ENCODE peak calls at places on chromosomes 7 and 10, in ten cellular contexts. One of them, this sample, is unnamed.

GRCh38 chr10:133164816-133165555 is 5.0 kb downstream of the KNDC1 start:
- DNase-seq in nephron progenitor cell: no peak
- DNase-seq in HCT116: no peak
- DNase-seq in DND-41: no peak
- DNase-seq in AG10803: no peak
- DNase-seq in RWPE1: no peak
- DNase-seq in hepatic stellate cell: no peak
- DNase-seq in T-cell: no peak
- DNase-seq in H7: peak; percentile 45
- DNase-seq in endothelial cell: no peak
- DNase-seq in this sample: no peak

GRCh38 chr7:70614237-70614984 is 517.5 kb upstream of the GALNT17 start:
- DNase-seq in endothelial cell: no peak
- DNase-seq in hepatic stellate cell: no peak
- DNase-seq in DND-41: no peak
- DNase-seq in HCT116: no peak
- DNase-seq in T-cell: no peak
- DNase-seq in H7: peak; percentile 78
- DNase-seq in nephron progenitor cell: peak; percentile 61
- DNase-seq in AG10803: peak; percentile 72
- DNase-seq in RWPE1: no peak
- DNase-seq in this sample: peak; percentile 48

GRCh38 chr10:49117366-49117905 is 2.1 kb upstream of the VSTM4 start:
- DNase-seq in T-cell: no peak
- DNase-seq in AG10803: no peak
- DNase-seq in hepatic stellate cell: no peak
- DNase-seq in DND-41: no peak
- DNase-seq in HCT116: no peak
- DNase-seq in RWPE1: no peak
- DNase-seq in endothelial cell: no peak
- DNase-seq in nephron progenitor cell: no peak
- DNase-seq in H7: no peak
- DNase-seq in this sample: no peak

GRCh38 chr7:44378744-44379143 is 53.4 kb upstream of the CAMK2B start:
- DNase-seq in DND-41: no peak
- DNase-seq in T-cell: no peak
- DNase-seq in AG10803: peak; percentile 85
- DNase-seq in endothelial cell: no peak
- DNase-seq in RWPE1: peak; percentile 83
- DNase-seq in hepatic stellate cell: peak; percentile 72
- DNase-seq in H7: peak; percentile 21
- DNase-seq in HCT116: no peak
- DNase-seq in nephron progenitor cell: no peak
- DNase-seq in this sample: peak; percentile 57

GRCh38 chr10:78974409-78975317 is 94.1 kb upstream of the ZMIZ1 start:
- DNase-seq in HCT116: peak; percentile 47
- DNase-seq in endothelial cell: peak; percentile 56
- DNase-seq in nephron progenitor cell: peak; percentile 44
- DNase-seq in hepatic stellate cell: peak; percentile 90
- DNase-seq in DND-41: peak; percentile 67
- DNase-seq in H7: peak; percentile 86
- DNase-seq in AG10803: peak; percentile 90
- DNase-seq in T-cell: peak; percentile 14
- DNase-seq in RWPE1: peak; percentile 55
- DNase-seq in this sample: peak; percentile 85

GRCh38 chr10:49079499-49079898 is 35.8 kb downstream of the VSTM4 start:
- DNase-seq in H7: no peak
- DNase-seq in RWPE1: no peak
- DNase-seq in nephron progenitor cell: no peak
- DNase-seq in HCT116: no peak
- DNase-seq in DND-41: no peak
- DNase-seq in AG10803: no peak
- DNase-seq in endothelial cell: no peak
- DNase-seq in T-cell: no peak
- DNase-seq in hepatic stellate cell: no peak
- DNase-seq in this sample: no peak

GRCh38 chr10:73413108-73413527 is 740 bp downstream of the ANXA7 start:
- DNase-seq in endothelial cell: peak; percentile 26
- DNase-seq in hepatic stellate cell: peak; percentile 38
- DNase-seq in DND-41: peak; percentile 36
- DNase-seq in H7: peak; percentile 42
- DNase-seq in nephron progenitor cell: peak; percentile 26
- DNase-seq in HCT116: peak; percentile 51
- DNase-seq in AG10803: no peak
- DNase-seq in T-cell: peak; percentile 17
- DNase-seq in RWPE1: peak; percentile 48
- DNase-seq in this sample: peak; percentile 67

GRCh38 chr7:95264225-95264927 is 60.0 kb downstream of the PON1 start:
- DNase-seq in RWPE1: peak; percentile 13
- DNase-seq in DND-41: no peak
- DNase-seq in HCT116: no peak
- DNase-seq in T-cell: no peak
- DNase-seq in endothelial cell: no peak
- DNase-seq in nephron progenitor cell: no peak
- DNase-seq in H7: no peak
- DNase-seq in AG10803: no peak
- DNase-seq in hepatic stellate cell: no peak
- DNase-seq in this sample: peak; percentile 62

GRCh38 chr7:4801839-4802231 is 26.4 kb downstream of the AP5Z1 start:
- DNase-seq in HCT116: no peak
- DNase-seq in H7: peak; percentile 63
- DNase-seq in nephron progenitor cell: no peak
- DNase-seq in AG10803: no peak
- DNase-seq in endothelial cell: no peak
- DNase-seq in RWPE1: no peak
- DNase-seq in T-cell: no peak
- DNase-seq in hepatic stellate cell: no peak
- DNase-seq in DND-41: no peak
- DNase-seq in this sample: no peak

GRCh38 chr7:2452074-2452507 is 24.1 kb downstream of the GRIFIN start:
- DNase-seq in nephron progenitor cell: no peak
- DNase-seq in endothelial cell: no peak
- DNase-seq in H7: peak; percentile 81
- DNase-seq in DND-41: no peak
- DNase-seq in RWPE1: no peak
- DNase-seq in T-cell: no peak
- DNase-seq in AG10803: no peak
- DNase-seq in HCT116: no peak
- DNase-seq in hepatic stellate cell: no peak
- DNase-seq in this sample: no peak

GRCh38 chr10:71837085-71837827 is 13.8 kb downstream of the PSAP start:
- DNase-seq in T-cell: no peak
- DNase-seq in H7: peak; percentile 82
- DNase-seq in HCT116: no peak
- DNase-seq in DND-41: peak; percentile 64
- DNase-seq in endothelial cell: peak; percentile 32
- DNase-seq in RWPE1: no peak
- DNase-seq in hepatic stellate cell: no peak
- DNase-seq in nephron progenitor cell: peak; percentile 23
- DNase-seq in AG10803: no peak
- DNase-seq in this sample: no peak

GRCh38 chr10:46297406-46298204 is 10.8 kb downstream of the ANTXRL start:
- DNase-seq in HCT116: no peak
- DNase-seq in hepatic stellate cell: no peak
- DNase-seq in H7: no peak
- DNase-seq in nephron progenitor cell: no peak
- DNase-seq in AG10803: no peak
- DNase-seq in RWPE1: no peak
- DNase-seq in endothelial cell: no peak
- DNase-seq in T-cell: no peak
- DNase-seq in DND-41: peak; percentile 36
- DNase-seq in this sample: no peak

GRCh38 chr7:116426428-116427156 is 72.9 kb upstream of the CAV2 start:
- DNase-seq in T-cell: no peak
- DNase-seq in AG10803: peak; percentile 79
- DNase-seq in hepatic stellate cell: peak; percentile 31
- DNase-seq in HCT116: peak; percentile 93
- DNase-seq in nephron progenitor cell: no peak
- DNase-seq in DND-41: no peak
- DNase-seq in endothelial cell: no peak
- DNase-seq in H7: no peak
- DNase-seq in RWPE1: peak; percentile 51
- DNase-seq in this sample: peak; percentile 86

GRCh38 chr10:69439350-69439739 is 11.9 kb upstream of the TSPAN15 start:
- DNase-seq in AG10803: peak; percentile 77
- DNase-seq in HCT116: no peak
- DNase-seq in endothelial cell: no peak
- DNase-seq in RWPE1: peak; percentile 92
- DNase-seq in DND-41: no peak
- DNase-seq in hepatic stellate cell: no peak
- DNase-seq in nephron progenitor cell: no peak
- DNase-seq in T-cell: no peak
- DNase-seq in H7: no peak
- DNase-seq in this sample: peak; percentile 70

GRCh38 chr7:36400023-36400422 is 10.4 kb downstream of the ANLN start:
- DNase-seq in T-cell: no peak
- DNase-seq in endothelial cell: no peak
- DNase-seq in hepatic stellate cell: no peak
- DNase-seq in RWPE1: no peak
- DNase-seq in H7: no peak
- DNase-seq in nephron progenitor cell: no peak
- DNase-seq in AG10803: no peak
- DNase-seq in HCT116: no peak
- DNase-seq in DND-41: no peak
- DNase-seq in this sample: peak; percentile 4

GRCh38 chr7:130409067-130409721 is 28.9 kb downstream of the CPA1 start:
- DNase-seq in hepatic stellate cell: no peak
- DNase-seq in HCT116: no peak
- DNase-seq in RWPE1: no peak
- DNase-seq in H7: no peak
- DNase-seq in DND-41: no peak
- DNase-seq in AG10803: peak; percentile 54
- DNase-seq in nephron progenitor cell: no peak
- DNase-seq in T-cell: no peak
- DNase-seq in endothelial cell: no peak
- DNase-seq in this sample: no peak

GRCh38 chr7:20581956-20582355 is 33.5 kb upstream of the ABCB5 start:
- DNase-seq in DND-41: no peak
- DNase-seq in AG10803: no peak
- DNase-seq in H7: no peak
- DNase-seq in RWPE1: no peak
- DNase-seq in nephron progenitor cell: no peak
- DNase-seq in T-cell: no peak
- DNase-seq in endothelial cell: no peak
- DNase-seq in HCT116: no peak
- DNase-seq in hepatic stellate cell: no peak
- DNase-seq in this sample: no peak

GRCh38 chr10:10589540-10589939 is 428.1 kb upstream of the CELF2 start:
- DNase-seq in hepatic stellate cell: no peak
- DNase-seq in AG10803: peak; percentile 65
- DNase-seq in HCT116: no peak
- DNase-seq in RWPE1: peak; percentile 45
- DNase-seq in H7: no peak
- DNase-seq in DND-41: no peak
- DNase-seq in endothelial cell: no peak
- DNase-seq in nephron progenitor cell: no peak
- DNase-seq in T-cell: no peak
- DNase-seq in this sample: peak; percentile 81

GRCh38 chr7:74043523-74043951 is 15.6 kb downstream of the ELN start:
- DNase-seq in RWPE1: no peak
- DNase-seq in hepatic stellate cell: no peak
- DNase-seq in T-cell: no peak
- DNase-seq in H7: peak; percentile 90
- DNase-seq in endothelial cell: no peak
- DNase-seq in DND-41: no peak
- DNase-seq in AG10803: peak; percentile 62
- DNase-seq in HCT116: no peak
- DNase-seq in nephron progenitor cell: peak; percentile 44
- DNase-seq in this sample: peak; percentile 35

GRCh38 chr7:155252388-155252957 is 45.2 kb upstream of the INSIG1 start:
- DNase-seq in nephron progenitor cell: no peak
- DNase-seq in AG10803: peak; percentile 65
- DNase-seq in hepatic stellate cell: no peak
- DNase-seq in H7: no peak
- DNase-seq in RWPE1: no peak
- DNase-seq in T-cell: no peak
- DNase-seq in endothelial cell: no peak
- DNase-seq in DND-41: no peak
- DNase-seq in HCT116: no peak
- DNase-seq in this sample: peak; percentile 80

GRCh38 chr7:9204571-9204970 is 771.2 kb downstream of the NXPH1 start:
- DNase-seq in DND-41: no peak
- DNase-seq in endothelial cell: no peak
- DNase-seq in HCT116: no peak
- DNase-seq in RWPE1: no peak
- DNase-seq in hepatic stellate cell: no peak
- DNase-seq in nephron progenitor cell: no peak
- DNase-seq in AG10803: no peak
- DNase-seq in T-cell: no peak
- DNase-seq in H7: no peak
- DNase-seq in this sample: no peak

GRCh38 chr10:131312261-131312801 is 810 bp upstream of the TCERG1L start:
- DNase-seq in H7: peak; percentile 92
- DNase-seq in T-cell: no peak
- DNase-seq in endothelial cell: no peak
- DNase-seq in AG10803: no peak
- DNase-seq in DND-41: no peak
- DNase-seq in nephron progenitor cell: peak; percentile 87
- DNase-seq in RWPE1: no peak
- DNase-seq in hepatic stellate cell: no peak
- DNase-seq in HCT116: no peak
- DNase-seq in this sample: no peak

GRCh38 chr7:84529480-84530205 is 335.1 kb upstream of the SEMA3A start:
- DNase-seq in nephron progenitor cell: no peak
- DNase-seq in endothelial cell: no peak
- DNase-seq in RWPE1: peak; percentile 70
- DNase-seq in DND-41: no peak
- DNase-seq in H7: no peak
- DNase-seq in hepatic stellate cell: no peak
- DNase-seq in HCT116: peak; percentile 47
- DNase-seq in T-cell: no peak
- DNase-seq in AG10803: peak; percentile 93
- DNase-seq in this sample: peak; percentile 94

GRCh38 chr7:45400680-45401079 is 173.5 kb upstream of the ADCY1 start:
- DNase-seq in RWPE1: no peak
- DNase-seq in hepatic stellate cell: no peak
- DNase-seq in T-cell: no peak
- DNase-seq in nephron progenitor cell: no peak
- DNase-seq in endothelial cell: no peak
- DNase-seq in HCT116: no peak
- DNase-seq in DND-41: no peak
- DNase-seq in AG10803: no peak
- DNase-seq in H7: peak; percentile 2
- DNase-seq in this sample: no peak

This sample was measured in fibroblast of gingiva.